ENCODE peak calls at places on chromosomes 11 and 22, in four cellular contexts. R is fibroblast of lung, M is gastrocnemius medialis, P is transverse colon. U is an unnamed sample.

GRCh38 chr22:49934891-49935557 is 16.6 kb downstream of the CRELD2 start:
- DNase-seq in P (peak; percentile 92), M (peak; percentile 77), R (peak; percentile 59), U (peak; percentile 88)

GRCh38 chr11:17171342-17171741 is 36.4 kb downstream of the PIK3C2A start:
- DNase-seq in R (peak; percentile 44), P (no peak), M (no peak), U (no peak)

GRCh38 chr11:43681543-43681942 is 1.0 kb downstream of the HSD17B12 start:
- DNase-seq in R (peak; percentile 52), M (no peak), P (no peak), U (no peak)

GRCh38 chr22:46974077-46974476 is 211.6 kb downstream of the TBC1D22A start:
- DNase-seq in R (no peak), M (no peak), P (no peak), U (no peak)

GRCh38 chr22:40709752-40710413 is 30.6 kb downstream of the MCHR1 start:
- DNase-seq in M (no peak), R (peak; percentile 83), P (peak; percentile 25), U (no peak)

GRCh38 chr11:15819679-15820286 is 536.6 kb downstream of the SOX6 start:
- DNase-seq in M (peak; percentile 64), P (peak; percentile 87), R (peak; percentile 49), U (no peak)

GRCh38 chr11:116107229-116107628 is 603.0 kb upstream of the CADM1 start:
- DNase-seq in R (no peak), M (no peak), P (no peak), U (no peak)

GRCh38 chr22:25206998-25207397 is 7.3 kb downstream of the CRYBB3 start:
- DNase-seq in P (no peak), R (no peak), M (no peak), U (no peak)

GRCh38 chr11:133064152-133064877 is 468.0 kb downstream of the OPCML start:
- DNase-seq in R (peak; percentile 74), M (no peak), P (peak; percentile 29), U (no peak)

GRCh38 chr11:18243783-18244362 is 4.6 kb downstream of the SAA2 start:
- DNase-seq in P (peak; percentile 70), M (no peak), R (peak; percentile 80), U (peak; percentile 47)

GRCh38 chr11:78350101-78350645 is 67.4 kb downstream of the GAB2 start:
- DNase-seq in P (peak; percentile 19), M (no peak), R (peak; percentile 78), U (no peak)

GRCh38 chr11:12539570-12539969 is 134.7 kb upstream of the TEAD1 start:
- DNase-seq in R (peak; percentile 97), M (no peak), P (no peak), U (no peak)

GRCh38 chr11:65116370-65117205 is 913 bp downstream of the ZNHIT2 start:
- DNase-seq in P (no peak), M (peak; percentile 26), R (peak; percentile 27), U (peak; percentile 65)

GRCh38 chr11:86938900-86939880 is 16.0 kb downstream of the FZD4 start:
- DNase-seq in M (no peak), P (no peak), R (peak; percentile 76), U (no peak)

GRCh38 chr11:133531450-133531849 is 851 bp downstream of the OPCML start:
- DNase-seq in M (no peak), P (no peak), R (no peak), U (no peak)

GRCh38 chr11:91163619-91164451 is 941.0 kb upstream of the CHORDC1 start:
- DNase-seq in R (peak; percentile 74), P (no peak), M (no peak), U (no peak)

GRCh38 chr22:36362819-36363377 is 24.9 kb downstream of the MYH9 start:
- DNase-seq in R (no peak), P (no peak), M (no peak), U (no peak)

GRCh38 chr22:36366291-36366708 is 21.5 kb downstream of the MYH9 start:
- DNase-seq in M (no peak), R (peak; percentile 75), P (no peak), U (no peak)

GRCh38 chr22:36363378-36363931 is 24.3 kb downstream of the MYH9 start:
- DNase-seq in R (no peak), P (no peak), M (no peak), U (no peak)

GRCh38 chr22:36365020-36365411 is 22.8 kb downstream of the MYH9 start:
- DNase-seq in M (peak; percentile 53), P (peak; percentile 75), R (peak; percentile 98), U (peak; percentile 90)

DNA sequence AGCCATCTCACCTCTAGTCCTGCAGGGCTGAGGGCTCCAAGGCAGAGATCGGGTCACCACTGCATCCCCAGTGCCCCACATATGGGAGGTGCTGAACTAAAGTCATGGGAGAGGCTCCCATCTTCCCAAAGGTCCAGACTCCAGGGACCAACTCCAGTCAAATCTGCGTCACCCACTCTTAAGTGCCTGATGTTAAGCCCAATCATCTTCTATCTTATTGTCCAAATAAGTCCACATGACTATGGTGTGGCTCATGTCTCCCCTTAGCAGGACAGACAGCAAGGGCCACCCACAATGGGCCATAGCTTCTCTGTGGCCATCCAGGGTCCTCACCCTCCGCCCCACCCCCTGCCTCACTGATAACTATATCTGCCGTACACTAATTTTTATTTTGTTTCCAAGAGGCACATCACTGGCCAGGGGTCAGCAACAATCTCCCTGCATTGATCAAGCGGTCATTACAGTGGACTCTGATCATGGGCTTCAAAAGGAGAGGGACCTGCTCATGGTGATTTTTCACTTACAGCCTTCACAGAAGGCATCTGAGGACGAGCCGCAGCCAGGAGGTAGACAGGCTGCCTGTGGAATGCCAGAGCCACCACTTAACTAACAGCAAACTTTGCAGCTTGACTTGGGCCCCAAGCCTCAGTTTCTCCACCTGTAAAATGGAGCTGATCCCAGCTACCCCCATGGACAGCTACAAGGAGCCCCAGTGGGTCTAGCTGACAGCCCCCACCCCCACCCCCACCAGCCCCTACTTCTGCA is 23.3 kb downstream of the MYH9 start:
- DNase-seq in M (no peak), P (no peak), R (no peak), U (no peak)
- H3K4me1 ChIP-seq in M (peaks cover 69% of the 10 kb centered on the region), P (peaks cover 98% of the 10 kb centered on the region), R (peaks cover 83% of the 10 kb centered on the region), U (peaks cover 73% of the 10 kb centered on the region)

DNA sequence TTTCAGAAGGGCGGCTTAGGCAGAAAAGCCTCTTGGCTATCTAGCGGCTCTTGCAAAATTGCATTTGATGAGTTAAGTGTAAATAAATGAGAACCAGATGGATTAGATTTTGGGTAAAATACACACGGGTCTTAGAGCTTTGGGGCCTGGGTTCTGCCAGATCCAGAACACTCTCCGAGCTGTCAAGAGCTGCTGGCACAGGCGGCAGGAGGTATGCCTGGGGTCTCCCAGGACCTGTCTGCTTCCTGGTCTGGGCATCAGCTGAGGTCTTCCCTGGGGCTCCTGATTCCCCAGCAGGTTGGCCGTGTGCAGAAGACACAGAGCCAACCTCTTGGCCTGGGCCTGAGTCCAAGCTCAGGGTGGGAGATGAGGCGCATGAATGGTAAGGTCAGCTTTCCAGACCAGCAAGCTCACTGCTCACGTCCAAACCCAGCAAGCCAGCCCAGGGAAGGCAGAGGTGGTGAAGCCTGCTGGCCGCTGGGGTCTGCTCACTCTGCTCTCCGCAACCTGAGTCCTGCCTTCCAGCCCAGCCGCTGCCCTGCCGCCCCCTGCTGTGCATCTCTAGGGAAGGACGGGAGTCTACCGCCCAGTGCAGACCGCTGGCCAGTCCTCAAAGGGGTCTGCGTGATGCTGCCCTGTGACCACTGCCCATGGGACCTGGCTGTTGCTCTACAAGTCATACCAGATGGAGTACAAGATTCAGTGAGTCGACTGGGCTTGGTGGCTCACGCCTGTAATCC is 44.9 kb downstream of the SCUBE1 start:
- DNase-seq in M (no peak), R (peak; percentile 13), P (no peak), U (no peak)
- H3K4me1 ChIP-seq in M (peaks cover 13% of the 10 kb centered on the region), R (no peaks in the 10 kb centered on the region), P (peaks cover 35% of the 10 kb centered on the region), U (no peaks in the 10 kb centered on the region)

GRCh38 chr11:126164781-126165180 is 46.7 kb downstream of the RPUSD4 start:
- DNase-seq in M (no peak), P (no peak), R (no peak), U (no peak)
- H3K4me1 ChIP-seq in M (no peaks in the 10 kb centered on the region), P (peaks cover 7% of the 10 kb centered on the region), R (no peaks in the 10 kb centered on the region), U (no peaks in the 10 kb centered on the region)

GRCh38 chr11:2093575-2094353 is 45.4 kb downstream of the IGF2 start:
- DNase-seq in P (no peak), R (no peak), M (peak; percentile 85), U (peak; percentile 24)
- H3K4me1 ChIP-seq in P (peaks cover 12% of the 10 kb centered on the region), R (peaks cover 12% of the 10 kb centered on the region), M (peaks cover 27% of the 10 kb centered on the region), U (no peaks in the 10 kb centered on the region)

DNA sequence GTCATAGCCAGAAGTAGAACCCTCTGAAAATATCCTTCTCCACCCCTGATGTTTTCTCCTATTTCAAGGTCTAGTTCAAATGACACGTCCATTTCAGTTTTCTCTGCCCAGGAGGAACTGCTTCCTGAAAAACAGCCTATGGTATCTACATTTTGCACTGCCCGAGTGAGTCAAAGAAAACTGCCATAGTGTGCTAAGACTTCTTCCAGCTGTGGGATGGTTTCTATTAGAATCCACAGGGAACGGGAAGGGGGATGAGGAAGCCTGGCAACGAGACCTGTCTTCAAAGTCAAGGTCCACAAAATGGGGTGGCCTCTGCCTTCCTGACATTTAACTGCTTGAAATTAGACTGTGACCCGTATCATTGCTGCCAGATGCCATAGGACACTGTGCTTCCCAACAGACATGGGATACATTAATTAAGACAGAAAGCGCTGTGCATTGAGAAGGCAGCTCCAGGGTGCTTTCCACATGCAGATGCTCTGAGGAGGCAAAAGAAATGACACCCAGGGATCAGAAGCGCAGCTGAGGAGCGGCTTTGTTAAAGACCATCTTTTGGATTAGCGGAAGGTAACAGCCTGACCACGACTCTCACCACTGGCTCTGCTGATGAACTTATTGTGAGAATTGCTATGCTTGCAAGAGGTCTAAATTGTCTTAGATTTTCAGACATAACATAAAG is 39.4 kb upstream of the NUP50 start:
- DNase-seq in P (no peak), M (no peak), R (peak; percentile 14), U (no peak)
- H3K4me1 ChIP-seq in P (peaks cover under 1% of the 10 kb centered on the region), M (no peaks in the 10 kb centered on the region), R (peaks cover 4% of the 10 kb centered on the region), U (no peaks in the 10 kb centered on the region)

GRCh38 chr11:61870429-61871039 is 20.8 kb downstream of the FADS3 start:
- DNase-seq in P (no peak), M (no peak), R (peak; percentile 12), U (no peak)

GRCh38 chr11:61871158-61871597 is 20.2 kb downstream of the FADS3 start:
- DNase-seq in R (peak; percentile 75), M (peak; percentile 62), P (peak; percentile 65), U (peak; percentile 81)

GRCh38 chr11:61873588-61874459 is 17.5 kb downstream of the FADS3 start:
- DNase-seq in M (no peak), R (no peak), P (no peak), U (no peak)

GRCh38 chr11:61874460-61874809 is 16.9 kb downstream of the FADS3 start:
- DNase-seq in R (no peak), P (no peak), M (peak; percentile 43), U (no peak)

DNA sequence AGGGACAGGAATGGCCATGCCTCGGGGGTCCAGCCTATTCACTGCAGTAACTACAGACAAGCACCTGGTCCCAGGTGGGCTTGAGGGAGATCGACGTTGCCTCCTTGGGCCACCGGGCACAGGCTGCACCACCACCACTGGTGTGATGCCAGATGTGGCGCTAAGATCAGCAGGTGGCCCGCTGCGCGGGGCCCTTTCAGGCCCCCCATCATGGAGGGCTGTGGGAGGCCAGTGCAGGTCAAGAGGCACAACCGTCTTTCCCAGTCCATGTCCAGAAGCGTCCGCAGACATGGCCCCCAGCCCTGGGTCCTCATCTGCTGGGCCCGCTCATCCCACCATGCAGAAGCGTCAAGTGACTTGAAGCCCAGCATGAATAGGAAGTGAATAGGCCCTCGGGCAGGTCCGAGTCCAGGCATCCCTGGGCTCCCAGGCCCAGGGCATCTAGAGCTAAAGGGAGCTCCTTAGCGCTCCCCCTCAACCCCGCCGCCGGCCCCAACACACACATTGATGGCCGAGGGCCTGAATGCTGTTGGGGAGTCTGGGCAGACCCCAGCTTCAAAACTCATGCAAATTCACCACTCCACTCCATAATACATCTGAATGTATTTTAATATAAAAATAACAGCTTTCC is 18.3 kb downstream of the FADS3 start:
- DNase-seq in R (no peak), M (no peak), P (no peak), U (no peak)
- H3K4me1 ChIP-seq in R (peaks cover 5% of the 10 kb centered on the region), M (no peaks in the 10 kb centered on the region), P (peaks cover 8% of the 10 kb centered on the region), U (no peaks in the 10 kb centered on the region)

U was measured in Peyer's patch.